ENCODE peak calls at places on chromosomes 1 and 21, in eight cellular contexts. Z, I, G, Y, U, A, R and W are unnamed samples.

GRCh38 chr1:53332833-53333232 is 5.0 kb upstream of the LRP8 start:
- DNase-seq in I (no peak), Y (no peak), R (no peak), U (no peak), G (no peak), Z (no peak), A (no peak), W (no peak)

GRCh38 chr1:39016604-39017171 is 9.5 kb upstream of the NDUFS5 start:
- DNase-seq in A (no peak), Y (no peak), G (no peak), I (no peak), U (no peak), Z (no peak), R (no peak), W (no peak)

GRCh38 chr1:156319664-156320063 is 18.4 kb downstream of the CCT3 start:
- DNase-seq in A (peak), I (peak), G (no peak), Z (peak), R (no peak), U (no peak), Y (no peak), W (peak)

GRCh38 chr1:100100202-100100601 is 32.5 kb downstream of the SASS6 start:
- DNase-seq in R (no peak), G (no peak), Y (no peak), Z (no peak), A (no peak), I (no peak), U (no peak), W (no peak)

GRCh38 chr21:38774586-38775285 is 31.0 kb upstream of the ETS2 start:
- DNase-seq in Y (no peak), U (no peak), Z (no peak), G (no peak), A (no peak), I (no peak), R (no peak), W (no peak)

GRCh38 chr1:230026572-230026971 is 40.5 kb upstream of the GALNT2 start:
- DNase-seq in G (no peak), Z (no peak), R (no peak), A (no peak), U (no peak), I (no peak), Y (no peak), W (no peak)

GRCh38 chr1:29259802-29260441 is 23.6 kb downstream of the PTPRU start:
- DNase-seq in Y (no peak), I (no peak), A (no peak), U (no peak), Z (no peak), G (no peak), R (no peak), W (no peak)

GRCh38 chr1:157725214-157725577 is 24.6 kb upstream of the FCRL3 start:
- DNase-seq in I (no peak), G (no peak), U (no peak), R (no peak), Z (no peak), Y (no peak), A (no peak), W (peak)

GRCh38 chr1:10945988-10946387 is 66.5 kb upstream of the TARDBP start:
- DNase-seq in Y (no peak), G (no peak), Z (no peak), A (no peak), U (no peak), R (no peak), I (no peak), W (no peak)

GRCh38 chr21:40160911-40161310 is 293.7 kb downstream of the PCP4 start:
- DNase-seq in A (no peak), R (no peak), U (no peak), Z (no peak), Y (no peak), I (no peak), G (no peak), W (no peak)